ENCODE peak calls at places on chromosome 12, in six cellular contexts. X is HFFc6, E is heart right ventricle, S is uterus, P is left lung, C is WTC11. I is an unnamed sample.

GRCh38 chr12:68036642-68037041 is 47.4 kb downstream of the IFNG-AS1 start:
- DNase-seq in X (no peak), E (no peak), S (no peak), P (no peak), C (no peak), I (no peak)

GRCh38 chr12:121287267-121287954 is 9.1 kb downstream of the CAMKK2 start:
- DNase-seq in X (peak; percentile 52), E (no peak), S (no peak), P (no peak), C (no peak), I (no peak)

GRCh38 chr12:46459881-46460545 is 87.4 kb upstream of the SLC38A2 start:
- DNase-seq in X (no peak), E (no peak), S (no peak), P (no peak), C (no peak), I (no peak)

GRCh38 chr12:52007158-52007921 is 594 bp downstream of the TAMALIN start:
- DNase-seq in X (no peak), E (peak; percentile 70), S (peak; percentile 67), P (peak; percentile 68), C (peak; percentile 43), I (no peak)

GRCh38 chr12:10128687-10129086 is 1.3 kb downstream of the CLEC7A start:
- DNase-seq in X (no peak), E (no peak), S (no peak), P (no peak), C (no peak), I (no peak)

GRCh38 chr12:83197483-83197914 is 510.8 kb downstream of the TMTC2 start:
- DNase-seq in X (no peak), E (no peak), S (no peak), P (no peak), C (no peak), I (no peak)

GRCh38 chr12:53049582-53050318 is at the start of gene TNS2:
- DNase-seq in X (no peak), E (peak; percentile 91), S (peak; percentile 81), P (peak; percentile 77), C (peak; percentile 65), I (peak; percentile 92)

GRCh38 chr12:120257041-120257821 is 8.3 kb downstream of the PXN start:
- DNase-seq in X (peak; percentile 84), E (peak; percentile 78), S (peak; percentile 53), P (no peak), C (no peak), I (no peak)

GRCh38 chr12:124684971-124685688 is 117.7 kb upstream of the NCOR2 start:
- DNase-seq in X (peak; percentile 50), E (no peak), S (peak; percentile 64), P (no peak), C (no peak), I (no peak)

GRCh38 chr12:112344220-112344619 is 38.0 kb downstream of the HECTD4 start:
- DNase-seq in X (no peak), E (no peak), S (no peak), P (no peak), C (no peak), I (no peak)

GRCh38 chr12:85803231-85803630 is 33.0 kb downstream of the RASSF9 start:
- DNase-seq in X (no peak), E (no peak), S (no peak), P (no peak), C (no peak), I (no peak)

GRCh38 chr12:48946206-48946605 is 11.1 kb downstream of the ARF3 start:
- DNase-seq in X (no peak), E (no peak), S (no peak), P (no peak), C (no peak), I (no peak)

GRCh38 chr12:64747681-64748080 is 11.5 kb downstream of the GNS start:
- DNase-seq in X (no peak), E (no peak), S (no peak), P (no peak), C (no peak), I (no peak)

GRCh38 chr12:93427779-93428564 is 13.8 kb downstream of the UBE2N start:
- DNase-seq in X (no peak), E (no peak), S (no peak), P (no peak), C (no peak), I (no peak)

GRCh38 chr12:79680051-79680450 is 10.7 kb downstream of the PAWR start:
- DNase-seq in X (no peak), E (no peak), S (no peak), P (no peak), C (no peak), I (no peak)

GRCh38 chr12:64779349-64779974 is 20.3 kb upstream of the GNS start:
- DNase-seq in X (no peak), E (no peak), S (no peak), P (no peak), C (no peak), I (no peak)

GRCh38 chr12:47080725-47081502 is 1.2 kb upstream of the AMIGO2 start:
- DNase-seq in X (no peak), E (peak; percentile 40), S (peak; percentile 56), P (peak; percentile 76), C (peak; percentile 39), I (no peak)

GRCh38 chr12:28240853-28241252 is 50.6 kb downstream of the CCDC91 start:
- DNase-seq in X (no peak), E (no peak), S (no peak), P (no peak), C (no peak), I (no peak)

GRCh38 chr12:53179694-53180269 is 740 bp upstream of the ZNF740 start:
- DNase-seq in X (no peak), E (peak; percentile 34), S (no peak), P (no peak), C (peak; percentile 35), I (no peak)

GRCh38 chr12:69684472-69684871 is 14.6 kb downstream of the BEST3 start:
- DNase-seq in X (no peak), E (no peak), S (no peak), P (no peak), C (no peak), I (no peak)

GRCh38 chr12:116637589-116638165 is 78.5 kb downstream of the MAP1LC3B2 start:
- DNase-seq in X (no peak), E (no peak), S (no peak), P (no peak), C (no peak), I (no peak)

GRCh38 chr12:47189753-47190152 is 110.0 kb upstream of the AMIGO2 start:
- DNase-seq in X (no peak), E (no peak), S (no peak), P (peak; percentile 44), C (peak; percentile 24), I (no peak)

GRCh38 chr12:70910666-70911065 is 9.9 kb downstream of the PTPRR start:
- DNase-seq in X (no peak), E (no peak), S (no peak), P (no peak), C (no peak), I (no peak)

GRCh38 chr12:25960176-25960575 is 1.7 kb downstream of the RASSF8 start:
- DNase-seq in X (peak; percentile 33), E (peak; percentile 43), S (no peak), P (no peak), C (no peak), I (no peak)

GRCh38 chr12:114657597-114657920 is 26.4 kb downstream of the TBX3 start:
- DNase-seq in X (no peak), E (no peak), S (no peak), P (no peak), C (no peak), I (no peak)

GRCh38 chr12:114659084-114659483 is 24.9 kb downstream of the TBX3 start:
- DNase-seq in X (no peak), E (no peak), S (no peak), P (no peak), C (no peak), I (no peak)

GRCh38 chr12:114658002-114658441 is 26.0 kb downstream of the TBX3 start:
- DNase-seq in X (no peak), E (no peak), S (no peak), P (no peak), C (no peak), I (no peak)

GRCh38 chr12:114656906-114657596 is 26.9 kb downstream of the TBX3 start:
- DNase-seq in X (no peak), E (no peak), S (no peak), P (no peak), C (no peak), I (no peak)

DNA sequence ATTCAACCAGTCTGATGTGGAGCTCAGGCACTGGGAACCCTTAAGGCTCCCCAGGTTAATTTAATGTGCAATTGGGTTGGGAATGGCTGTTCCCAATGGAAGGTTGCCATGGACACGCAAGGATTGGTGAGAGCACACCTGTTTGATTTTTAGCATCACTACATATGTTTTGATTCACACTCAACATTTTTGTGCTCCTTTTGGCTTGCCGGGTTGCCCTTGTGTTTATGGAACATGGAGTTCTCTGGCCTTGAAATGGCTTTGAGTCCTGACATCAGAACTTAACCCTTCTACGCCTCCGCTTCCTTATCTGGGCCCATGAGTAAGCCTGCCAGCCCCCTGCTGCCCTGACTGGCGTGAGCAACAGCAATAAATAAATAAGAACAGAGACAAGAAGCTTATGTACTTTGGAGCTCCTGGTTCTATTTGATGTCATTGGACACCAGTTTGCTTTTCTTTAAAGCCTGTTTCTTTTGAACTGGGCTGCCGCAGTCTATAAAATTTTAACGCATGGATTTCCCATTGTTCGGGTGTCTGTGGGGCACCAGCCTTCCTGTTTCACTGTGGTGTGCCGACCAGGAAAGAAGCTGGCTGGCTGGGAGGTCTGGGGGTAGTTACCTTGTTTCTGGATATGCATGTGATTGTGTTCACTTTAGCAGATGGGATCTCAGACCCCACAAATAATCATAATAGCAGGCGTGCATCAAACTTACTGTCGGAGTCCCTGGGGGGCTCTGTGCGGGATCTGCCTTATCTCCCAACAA is 27.9 kb downstream of the TBX3 start:
- DNase-seq in X (no peak), E (no peak), S (peak; percentile 70), P (no peak), C (no peak), I (no peak)
- TF ChIP-seq CTCF in X (no peak), E (no peak), S (peak; percentile 8), P (no peak), C (no peak), I (no peak)

GRCh38 chr12:54415223-54415929 is 3.7 kb downstream of the ITGA5 start:
- DNase-seq in X (peak; percentile 31), E (no peak), S (no peak), P (no peak), C (no peak), I (no peak)
- TF ChIP-seq CTCF in X (peak; percentile 29), E (no peak), S (no peak), P (no peak), C (no peak), I (peak; percentile 16)

GRCh38 chr12:129807101-129807500 is 96.7 kb downstream of the TMEM132D start:
- DNase-seq in X (no peak), E (no peak), S (no peak), P (no peak), C (no peak), I (no peak)
- TF ChIP-seq CTCF in X (no peak), E (no peak), S (no peak), P (no peak), C (no peak), I (no peak)

GRCh38 chr12:32296541-32296940 is 102.8 kb upstream of the FGD4 start:
- DNase-seq in X (no peak), E (no peak), S (no peak), P (no peak), C (no peak), I (no peak)

GRCh38 chr12:32290411-32290810 is 108.9 kb upstream of the FGD4 start:
- DNase-seq in X (peak; percentile 50), E (no peak), S (no peak), P (no peak), C (no peak), I (no peak)

GRCh38 chr12:32293808-32294419 is 105.4 kb upstream of the FGD4 start:
- DNase-seq in X (no peak), E (no peak), S (no peak), P (no peak), C (no peak), I (no peak)

GRCh38 chr12:32292175-32292574 is 107.2 kb upstream of the FGD4 start:
- DNase-seq in X (no peak), E (no peak), S (no peak), P (no peak), C (no peak), I (no peak)
- TF ChIP-seq CTCF in X (no peak), E (no peak), S (no peak), P (no peak), C (no peak), I (no peak)

I was measured in chondrocyte.